ENCODE peak calls at places on chromosomes 4 and X, in eight cellular contexts. One of them, this sample, is unnamed.

GRCh38 chr4:145936142-145937020 is 2.2 kb downstream of the ZNF827 start:
- DNase-seq in left cardiac atrium: peak; percentile 62
- DNase-seq in stimulated activated CD8-positive, alpha-beta memory T cell treated with anti-CD3 and anti-CD28 coated beads, Interleukin-7, amount 100 ng/mL, for 24 hours: peak; percentile 38
- DNase-seq in fibroblast of pulmonary artery: peak; percentile 79
- DNase-seq in NCI-H1092 treated with DMSO at 0.1 percent for 48 hours: peak; percentile 70
- DNase-seq in neuronal stem cell: peak; percentile 57
- DNase-seq in mucosa of descending colon: peak; percentile 75
- DNase-seq in SK-N-SH: peak; percentile 91
- DNase-seq in this sample: no peak

GRCh38 chrX:122517781-122518180 is 666.3 kb upstream of the GRIA3 start:
- DNase-seq in left cardiac atrium: no peak
- DNase-seq in stimulated activated CD8-positive, alpha-beta memory T cell treated with anti-CD3 and anti-CD28 coated beads, Interleukin-7, amount 100 ng/mL, for 24 hours: no peak
- DNase-seq in fibroblast of pulmonary artery: no peak
- DNase-seq in NCI-H1092 treated with DMSO at 0.1 percent for 48 hours: no peak
- DNase-seq in neuronal stem cell: no peak
- DNase-seq in mucosa of descending colon: no peak
- DNase-seq in SK-N-SH: no peak
- DNase-seq in this sample: no peak

GRCh38 chr4:48244665-48245064 is 25.0 kb downstream of the TEC start:
- DNase-seq in left cardiac atrium: no peak
- DNase-seq in stimulated activated CD8-positive, alpha-beta memory T cell treated with anti-CD3 and anti-CD28 coated beads, Interleukin-7, amount 100 ng/mL, for 24 hours: no peak
- DNase-seq in fibroblast of pulmonary artery: no peak
- DNase-seq in NCI-H1092 treated with DMSO at 0.1 percent for 48 hours: no peak
- DNase-seq in neuronal stem cell: no peak
- DNase-seq in mucosa of descending colon: no peak
- DNase-seq in SK-N-SH: no peak
- DNase-seq in this sample: no peak

GRCh38 chrX:46168254-46168653 is 377.0 kb downstream of the ZNF674 start:
- DNase-seq in left cardiac atrium: no peak
- DNase-seq in stimulated activated CD8-positive, alpha-beta memory T cell treated with anti-CD3 and anti-CD28 coated beads, Interleukin-7, amount 100 ng/mL, for 24 hours: no peak
- DNase-seq in fibroblast of pulmonary artery: no peak
- DNase-seq in NCI-H1092 treated with DMSO at 0.1 percent for 48 hours: no peak
- DNase-seq in neuronal stem cell: no peak
- DNase-seq in mucosa of descending colon: peak; percentile 1
- DNase-seq in SK-N-SH: no peak
- DNase-seq in this sample: no peak

GRCh38 chr4:7759221-7759620 is 180.4 kb downstream of the AFAP1 start:
- DNase-seq in left cardiac atrium: no peak
- DNase-seq in stimulated activated CD8-positive, alpha-beta memory T cell treated with anti-CD3 and anti-CD28 coated beads, Interleukin-7, amount 100 ng/mL, for 24 hours: peak; percentile 38
- DNase-seq in fibroblast of pulmonary artery: no peak
- DNase-seq in NCI-H1092 treated with DMSO at 0.1 percent for 48 hours: no peak
- DNase-seq in neuronal stem cell: no peak
- DNase-seq in mucosa of descending colon: no peak
- DNase-seq in SK-N-SH: no peak
- DNase-seq in this sample: no peak

GRCh38 chr4:169870507-169870906 is 112.8 kb upstream of the HPF1 start:
- DNase-seq in left cardiac atrium: no peak
- DNase-seq in stimulated activated CD8-positive, alpha-beta memory T cell treated with anti-CD3 and anti-CD28 coated beads, Interleukin-7, amount 100 ng/mL, for 24 hours: no peak
- DNase-seq in fibroblast of pulmonary artery: no peak
- DNase-seq in NCI-H1092 treated with DMSO at 0.1 percent for 48 hours: no peak
- DNase-seq in neuronal stem cell: no peak
- DNase-seq in mucosa of descending colon: no peak
- DNase-seq in SK-N-SH: no peak
- DNase-seq in this sample: no peak

GRCh38 chr4:79597266-79597665 is 189.2 kb upstream of the GK2 start:
- DNase-seq in left cardiac atrium: no peak
- DNase-seq in stimulated activated CD8-positive, alpha-beta memory T cell treated with anti-CD3 and anti-CD28 coated beads, Interleukin-7, amount 100 ng/mL, for 24 hours: no peak
- DNase-seq in fibroblast of pulmonary artery: peak; percentile 50
- DNase-seq in NCI-H1092 treated with DMSO at 0.1 percent for 48 hours: no peak
- DNase-seq in neuronal stem cell: no peak
- DNase-seq in mucosa of descending colon: no peak
- DNase-seq in SK-N-SH: no peak
- DNase-seq in this sample: no peak

GRCh38 chr4:30429813-30430466 is 290.2 kb upstream of the PCDH7 start:
- DNase-seq in left cardiac atrium: no peak
- DNase-seq in stimulated activated CD8-positive, alpha-beta memory T cell treated with anti-CD3 and anti-CD28 coated beads, Interleukin-7, amount 100 ng/mL, for 24 hours: no peak
- DNase-seq in fibroblast of pulmonary artery: peak; percentile 82
- DNase-seq in NCI-H1092 treated with DMSO at 0.1 percent for 48 hours: no peak
- DNase-seq in neuronal stem cell: no peak
- DNase-seq in mucosa of descending colon: no peak
- DNase-seq in SK-N-SH: no peak
- DNase-seq in this sample: peak; percentile 15

GRCh38 chrX:101906136-101906796 is 25.6 kb downstream of the ZMAT1 start:
- DNase-seq in left cardiac atrium: no peak
- DNase-seq in stimulated activated CD8-positive, alpha-beta memory T cell treated with anti-CD3 and anti-CD28 coated beads, Interleukin-7, amount 100 ng/mL, for 24 hours: no peak
- DNase-seq in fibroblast of pulmonary artery: no peak
- DNase-seq in NCI-H1092 treated with DMSO at 0.1 percent for 48 hours: no peak
- DNase-seq in neuronal stem cell: no peak
- DNase-seq in mucosa of descending colon: no peak
- DNase-seq in SK-N-SH: no peak
- DNase-seq in this sample: no peak

GRCh38 chrX:81377329-81377728 is 175.4 kb downstream of the SH3BGRL start:
- DNase-seq in left cardiac atrium: no peak
- DNase-seq in stimulated activated CD8-positive, alpha-beta memory T cell treated with anti-CD3 and anti-CD28 coated beads, Interleukin-7, amount 100 ng/mL, for 24 hours: no peak
- DNase-seq in fibroblast of pulmonary artery: peak; percentile 53
- DNase-seq in NCI-H1092 treated with DMSO at 0.1 percent for 48 hours: peak; percentile 1
- DNase-seq in neuronal stem cell: peak; percentile 8
- DNase-seq in mucosa of descending colon: peak; percentile 1
- DNase-seq in SK-N-SH: peak; percentile 1
- DNase-seq in this sample: peak; percentile 1

GRCh38 chr4:26067035-26067434 is 153.0 kb downstream of the SMIM20 start:
- DNase-seq in left cardiac atrium: no peak
- DNase-seq in stimulated activated CD8-positive, alpha-beta memory T cell treated with anti-CD3 and anti-CD28 coated beads, Interleukin-7, amount 100 ng/mL, for 24 hours: no peak
- DNase-seq in fibroblast of pulmonary artery: no peak
- DNase-seq in NCI-H1092 treated with DMSO at 0.1 percent for 48 hours: no peak
- DNase-seq in neuronal stem cell: no peak
- DNase-seq in mucosa of descending colon: no peak
- DNase-seq in SK-N-SH: no peak
- DNase-seq in this sample: no peak

GRCh38 chrX:108139303-108139702 is 47.7 kb downstream of the ATG4A start:
- DNase-seq in left cardiac atrium: no peak
- DNase-seq in stimulated activated CD8-positive, alpha-beta memory T cell treated with anti-CD3 and anti-CD28 coated beads, Interleukin-7, amount 100 ng/mL, for 24 hours: no peak
- DNase-seq in fibroblast of pulmonary artery: peak; percentile 21
- DNase-seq in NCI-H1092 treated with DMSO at 0.1 percent for 48 hours: peak; percentile 2
- DNase-seq in neuronal stem cell: no peak
- DNase-seq in mucosa of descending colon: no peak
- DNase-seq in SK-N-SH: peak; percentile 21
- DNase-seq in this sample: no peak